ENCODE peak calls at places on chromosomes 1 and 21, in eight cellular contexts. U is NCI-H2171, N is NT2/D1, G is AML-193, A is NCI-H2029, O is lung, P is globus pallidus, V is cardiac fibroblast. B is an unnamed sample.

GRCh38 chr1:31790641-31791091 is 25.2 kb downstream of the SPOCD1 start:
- DNase-seq in P (no peak), N (no peak), U (no peak), G (no peak), A (no peak), V (no peak), O (no peak), B (no peak)

GRCh38 chr1:84541679-84542078 is 32.6 kb downstream of the CTBS start:
- DNase-seq in G (no peak), A (no peak), U (no peak), P (no peak), N (no peak), O (no peak), V (peak; percentile 16), B (no peak)

GRCh38 chr1:214296860-214297699 is 16.1 kb downstream of the SMYD2 start:
- DNase-seq in U (no peak), V (peak; percentile 90), N (no peak), A (no peak), P (no peak), O (no peak), G (no peak), B (no peak)

GRCh38 chr1:156583821-156584622 is 4.5 kb downstream of the TTC24 start:
- DNase-seq in A (peak; percentile 63), P (peak; percentile 77), G (peak; percentile 79), V (peak; percentile 93), N (peak; percentile 92), U (peak; percentile 83), O (peak; percentile 68), B (peak; percentile 26)

GRCh38 chr1:204265665-204266064 is 51.9 kb upstream of the GOLT1A start:
- DNase-seq in N (no peak), O (no peak), U (no peak), G (no peak), P (no peak), A (no peak), V (no peak), B (no peak)

GRCh38 chr1:117599822-117600221 is 6.0 kb upstream of the TENT5C start:
- DNase-seq in N (no peak), G (no peak), U (no peak), V (no peak), A (no peak), O (no peak), P (no peak), B (no peak)

GRCh38 chr1:100930494-100930893 is 34.6 kb downstream of the SLC30A7 start:
- DNase-seq in P (no peak), V (no peak), N (no peak), G (no peak), U (no peak), O (no peak), A (no peak), B (no peak)

GRCh38 chr1:16614361-16615252 is 1.2 kb upstream of the NBPF1 start:
- DNase-seq in G (no peak), A (no peak), O (peak; percentile 38), V (no peak), P (no peak), N (no peak), U (no peak), B (no peak)

GRCh38 chr21:23861908-23862504 is 1745.3 kb downstream of the MRPL39 start:
- DNase-seq in A (no peak), P (no peak), G (peak; percentile 21), O (no peak), N (no peak), U (no peak), V (no peak), B (no peak)

GRCh38 chr1:42318601-42319000 is 16.4 kb downstream of the FOXJ3 start:
- DNase-seq in A (no peak), P (no peak), O (no peak), V (no peak), G (no peak), N (no peak), U (no peak), B (no peak)

GRCh38 chr1:1324524-1325287 is at the start of the genes CPTP and INTS11:
- DNase-seq in G (peak; percentile 77), P (peak; percentile 84), U (peak; percentile 88), O (peak; percentile 92), N (peak; percentile 68), A (peak; percentile 80), V (peak; percentile 90), B (peak; percentile 12)

GRCh38 chr1:209162651-209163050 is 420.9 kb upstream of the CAMK1G start:
- DNase-seq in V (no peak), A (no peak), G (no peak), N (no peak), U (no peak), O (no peak), P (no peak), B (no peak)

GRCh38 chr1:59107516-59107915 is 189.4 kb upstream of the FGGY start:
- DNase-seq in A (no peak), G (no peak), P (peak; percentile 10), O (no peak), U (peak; percentile 84), N (no peak), V (peak; percentile 61), B (no peak)

GRCh38 chr1:52955129-52955970 is 28.3 kb downstream of the SCP2 start:
- DNase-seq in O (no peak), A (no peak), U (peak; percentile 30), V (peak; percentile 62), P (peak; percentile 16), G (no peak), N (no peak), B (no peak)

GRCh38 chr1:157725214-157725577 is 24.6 kb upstream of the FCRL3 start:
- DNase-seq in P (no peak), G (peak; percentile 25), V (no peak), U (no peak), A (no peak), N (no peak), O (no peak), B (no peak)

GRCh38 chr1:21369905-21370304 is 70.0 kb upstream of the NBPF3 start:
- DNase-seq in U (no peak), N (no peak), A (no peak), V (no peak), O (no peak), G (no peak), P (no peak), B (no peak)

GRCh38 chr21:36030581-36031189 is 29.6 kb downstream of the SETD4 start:
- DNase-seq in U (no peak), A (no peak), G (no peak), N (no peak), O (no peak), V (peak; percentile 41), P (no peak), B (no peak)

GRCh38 chr1:227769047-227769446 is 33.8 kb downstream of the SNAP47 start:
- DNase-seq in P (no peak), N (no peak), U (no peak), A (no peak), O (no peak), G (no peak), V (no peak), B (no peak)

GRCh38 chr1:75129660-75130311 is 4.4 kb upstream of the LHX8 start:
- DNase-seq in V (no peak), G (no peak), N (no peak), O (no peak), U (no peak), A (no peak), P (no peak), B (no peak)

GRCh38 chr1:50105430-50105829 is 3.3 kb upstream of the ELAVL4 start:
- DNase-seq in P (no peak), N (no peak), V (no peak), G (no peak), U (peak; percentile 71), A (no peak), O (no peak), B (peak; percentile 59)

GRCh38 chr1:78334952-78335351 is 155.8 kb upstream of the PTGFR start:
- DNase-seq in U (no peak), A (no peak), V (peak; percentile 70), O (no peak), N (no peak), G (no peak), P (no peak), B (no peak)